ENCODE peak calls at places on chromosomes 4 and X, in eight cellular contexts. G, A, O, J, M, K, Y and E are unnamed samples.

GRCh38 chrX:119004920-119005524 is 30.6 kb downstream of the LONRF3 start:
- DNase-seq in G (peak), A (peak), O (peak), J (peak), M (peak), K (peak), Y (peak), E (peak)

GRCh38 chr4:163762756-163763155 is 268.3 kb downstream of the TMA16 start:
- DNase-seq in G (no peak), A (no peak), O (no peak), J (no peak), M (no peak), K (no peak), Y (no peak), E (no peak)

GRCh38 chr4:74223801-74224200 is 65.9 kb downstream of the MTHFD2L start:
- DNase-seq in G (no peak), A (no peak), O (no peak), J (no peak), M (no peak), K (peak), Y (no peak), E (peak)

GRCh38 chr4:87051121-87051713 is 116.4 kb downstream of the AFF1 start:
- DNase-seq in G (no peak), A (no peak), O (no peak), J (no peak), M (no peak), K (peak), Y (no peak), E (no peak)

GRCh38 chr4:112908511-112908910 is 140.9 kb upstream of the ANK2 start:
- DNase-seq in G (no peak), A (no peak), O (no peak), J (peak), M (no peak), K (no peak), Y (no peak), E (no peak)

GRCh38 chr4:16616981-16617380 is 281.5 kb downstream of the LDB2 start:
- DNase-seq in G (no peak), A (no peak), O (no peak), J (no peak), M (no peak), K (no peak), Y (no peak), E (no peak)

GRCh38 chr4:41281038-41281634 is 24.4 kb downstream of the UCHL1 start:
- DNase-seq in G (no peak), A (no peak), O (no peak), J (peak), M (peak), K (peak), Y (no peak), E (no peak)

GRCh38 chr4:15753786-15754185 is 24.3 kb upstream of the CD38 start:
- DNase-seq in G (no peak), A (peak), O (no peak), J (no peak), M (no peak), K (no peak), Y (peak), E (no peak)

GRCh38 chr4:155478336-155478825 is 101.6 kb upstream of the MAP9 start:
- DNase-seq in G (no peak), A (no peak), O (no peak), J (no peak), M (no peak), K (peak), Y (no peak), E (no peak)

GRCh38 chrX:26442340-26442739 is 226.4 kb downstream of the MAGEB5 start:
- DNase-seq in G (no peak), A (no peak), O (no peak), J (no peak), M (peak), K (peak), Y (no peak), E (no peak)

GRCh38 chr4:10160280-10160856 is 43.8 kb upstream of the WDR1 start:
- DNase-seq in G (no peak), A (no peak), O (no peak), J (peak), M (peak), K (peak), Y (no peak), E (no peak)

GRCh38 chr4:24394041-24394440 is 190.3 kb downstream of the DHX15 start:
- DNase-seq in G (no peak), A (no peak), O (no peak), J (no peak), M (no peak), K (no peak), Y (no peak), E (no peak)

GRCh38 chrX:22323541-22323940 is 50.8 kb downstream of the CBLL2 start:
- DNase-seq in G (no peak), A (no peak), O (no peak), J (no peak), M (no peak), K (peak), Y (no peak), E (no peak)

GRCh38 chr4:98626350-98626749 is 32.1 kb downstream of the TSPAN5 start:
- DNase-seq in G (no peak), A (no peak), O (no peak), J (peak), M (no peak), K (peak), Y (peak), E (no peak)

GRCh38 chrX:21745756-21746155 is 12.2 kb downstream of the SMPX start:
- DNase-seq in G (no peak), A (no peak), O (no peak), J (peak), M (no peak), K (peak), Y (no peak), E (no peak)

GRCh38 chr4:72887152-72887551 is 182.4 kb downstream of the COX18 start:
- DNase-seq in G (no peak), A (no peak), O (no peak), J (no peak), M (no peak), K (no peak), Y (no peak), E (no peak)

GRCh38 chr4:119683518-119683917 is 54.9 kb upstream of the PDE5A start:
- DNase-seq in G (no peak), A (no peak), O (no peak), J (no peak), M (no peak), K (peak), Y (no peak), E (no peak)

GRCh38 chrX:98956014-98956413 is 1454.1 kb downstream of the PCDH19 start:
- DNase-seq in G (no peak), A (no peak), O (no peak), J (peak), M (no peak), K (no peak), Y (no peak), E (no peak)

GRCh38 chr4:6753891-6754290 is 28.6 kb upstream of the KIAA0232 start:
- DNase-seq in G (no peak), A (no peak), O (no peak), J (no peak), M (no peak), K (no peak), Y (no peak), E (no peak)

GRCh38 chr4:96009720-96010119 is 169.8 kb downstream of the PDHA2 start:
- DNase-seq in G (no peak), A (no peak), O (no peak), J (no peak), M (no peak), K (peak), Y (no peak), E (no peak)

GRCh38 chrX:38500886-38501285 is 60.5 kb upstream of the TSPAN7 start:
- DNase-seq in G (no peak), A (no peak), O (no peak), J (no peak), M (no peak), K (no peak), Y (no peak), E (no peak)

GRCh38 chr4:184329235-184330007 is 111.7 kb upstream of the ENPP6 start:
- DNase-seq in G (no peak), A (no peak), O (no peak), J (peak), M (no peak), K (no peak), Y (no peak), E (no peak)

GRCh38 chrX:71542411-71542810 is 9.5 kb downstream of the OGT start:
- DNase-seq in G (no peak), A (no peak), O (no peak), J (no peak), M (no peak), K (peak), Y (no peak), E (no peak)

GRCh38 chrX:9164535-9165425 is 130.9 kb upstream of the FAM9B start:
- DNase-seq in G (no peak), A (no peak), O (no peak), J (no peak), M (no peak), K (peak), Y (no peak), E (no peak)

GRCh38 chrX:68146054-68146453 is 287.2 kb downstream of the OPHN1 start:
- DNase-seq in G (no peak), A (no peak), O (no peak), J (no peak), M (peak), K (peak), Y (no peak), E (no peak)

GRCh38 chr4:118346495-118346894 is 6.3 kb downstream of the PRSS12 start:
- DNase-seq in G (no peak), A (no peak), O (no peak), J (peak), M (no peak), K (no peak), Y (no peak), E (no peak)

GRCh38 chrX:104513162-104513561 is 52.8 kb upstream of the IL1RAPL2 start:
- DNase-seq in G (no peak), A (no peak), O (no peak), J (no peak), M (no peak), K (no peak), Y (no peak), E (no peak)

GRCh38 chrX:154039577-154039976 is 19.9 kb upstream of the IRAK1 start:
- DNase-seq in G (no peak), A (no peak), O (no peak), J (no peak), M (no peak), K (no peak), Y (no peak), E (no peak)

GRCh38 chr4:154073107-154073817 is 284.4 kb upstream of the SFRP2 start:
- DNase-seq in G (no peak), A (no peak), O (no peak), J (no peak), M (no peak), K (peak), Y (no peak), E (no peak)